ENCODE peak calls at places on chromosomes 2 and 18, in eight cellular contexts. One of them, this sample, is unnamed.

GRCh38 chr18:22044474-22045220 is 124.7 kb upstream of the GATA6 start:
- DNase-seq in BE2C: no peak
- DNase-seq in adrenal gland: no peak
- DNase-seq in mammary epithelial cell: no peak
- DNase-seq in glutamatergic neuron: no peak
- DNase-seq in GM12865: no peak
- DNase-seq in fibroblast of villous mesenchyme: no peak
- DNase-seq in upper lobe of right lung: no peak
- DNase-seq in this sample: no peak

GRCh38 chr2:42086500-42086953 is 38.7 kb downstream of the PKDCC start:
- DNase-seq in BE2C: peak; percentile 67
- DNase-seq in adrenal gland: peak; percentile 77
- DNase-seq in mammary epithelial cell: peak; percentile 46
- DNase-seq in glutamatergic neuron: peak; percentile 47
- DNase-seq in GM12865: peak; percentile 68
- DNase-seq in fibroblast of villous mesenchyme: peak; percentile 76
- DNase-seq in upper lobe of right lung: no peak
- DNase-seq in this sample: peak; percentile 57

GRCh38 chr2:8494589-8494988 is 187.3 kb upstream of the ID2 start:
- DNase-seq in BE2C: no peak
- DNase-seq in adrenal gland: peak; percentile 79
- DNase-seq in mammary epithelial cell: no peak
- DNase-seq in glutamatergic neuron: no peak
- DNase-seq in GM12865: no peak
- DNase-seq in fibroblast of villous mesenchyme: no peak
- DNase-seq in upper lobe of right lung: no peak
- DNase-seq in this sample: no peak

GRCh38 chr2:198214108-198214736 is 409.8 kb downstream of the PLCL1 start:
- DNase-seq in BE2C: no peak
- DNase-seq in adrenal gland: no peak
- DNase-seq in mammary epithelial cell: no peak
- DNase-seq in glutamatergic neuron: no peak
- DNase-seq in GM12865: no peak
- DNase-seq in fibroblast of villous mesenchyme: peak; percentile 20
- DNase-seq in upper lobe of right lung: no peak
- DNase-seq in this sample: no peak

GRCh38 chr2:49490710-49491109 is 336.4 kb upstream of the FSHR start:
- DNase-seq in BE2C: peak; percentile 48
- DNase-seq in adrenal gland: no peak
- DNase-seq in mammary epithelial cell: peak; percentile 35
- DNase-seq in glutamatergic neuron: no peak
- DNase-seq in GM12865: peak; percentile 62
- DNase-seq in fibroblast of villous mesenchyme: no peak
- DNase-seq in upper lobe of right lung: no peak
- DNase-seq in this sample: peak; percentile 62

GRCh38 chr2:117118994-117119393 is 695.5 kb upstream of the DDX18 start:
- DNase-seq in BE2C: no peak
- DNase-seq in adrenal gland: no peak
- DNase-seq in mammary epithelial cell: no peak
- DNase-seq in glutamatergic neuron: no peak
- DNase-seq in GM12865: no peak
- DNase-seq in fibroblast of villous mesenchyme: no peak
- DNase-seq in upper lobe of right lung: no peak
- DNase-seq in this sample: no peak

GRCh38 chr2:119260636-119261497 is 37.2 kb downstream of the STEAP3 start:
- DNase-seq in BE2C: peak; percentile 16
- DNase-seq in adrenal gland: no peak
- DNase-seq in mammary epithelial cell: no peak
- DNase-seq in glutamatergic neuron: no peak
- DNase-seq in GM12865: no peak
- DNase-seq in fibroblast of villous mesenchyme: no peak
- DNase-seq in upper lobe of right lung: no peak
- DNase-seq in this sample: no peak

GRCh38 chr2:98477036-98477435 is 32.4 kb downstream of the INPP4A start:
- DNase-seq in BE2C: no peak
- DNase-seq in adrenal gland: no peak
- DNase-seq in mammary epithelial cell: no peak
- DNase-seq in glutamatergic neuron: no peak
- DNase-seq in GM12865: no peak
- DNase-seq in fibroblast of villous mesenchyme: no peak
- DNase-seq in upper lobe of right lung: no peak
- DNase-seq in this sample: no peak

GRCh38 chr2:218746470-218746795 is 35.5 kb upstream of the CYP27A1 start:
- DNase-seq in BE2C: no peak
- DNase-seq in adrenal gland: no peak
- DNase-seq in mammary epithelial cell: no peak
- DNase-seq in glutamatergic neuron: no peak
- DNase-seq in GM12865: no peak
- DNase-seq in fibroblast of villous mesenchyme: no peak
- DNase-seq in upper lobe of right lung: no peak
- DNase-seq in this sample: no peak

GRCh38 chr2:183248866-183249567 is 124.8 kb downstream of the NUP35 start:
- DNase-seq in BE2C: no peak
- DNase-seq in adrenal gland: no peak
- DNase-seq in mammary epithelial cell: peak; percentile 42
- DNase-seq in glutamatergic neuron: no peak
- DNase-seq in GM12865: peak; percentile 11
- DNase-seq in fibroblast of villous mesenchyme: peak; percentile 27
- DNase-seq in upper lobe of right lung: no peak
- DNase-seq in this sample: no peak

GRCh38 chr2:62806231-62806630 is 100.7 kb downstream of the EHBP1 start:
- DNase-seq in BE2C: no peak
- DNase-seq in adrenal gland: no peak
- DNase-seq in mammary epithelial cell: no peak
- DNase-seq in glutamatergic neuron: no peak
- DNase-seq in GM12865: no peak
- DNase-seq in fibroblast of villous mesenchyme: no peak
- DNase-seq in upper lobe of right lung: no peak
- DNase-seq in this sample: no peak

GRCh38 chr2:55163895-55164509 is 68.1 kb downstream of the CLHC1 start:
- DNase-seq in BE2C: no peak
- DNase-seq in adrenal gland: no peak
- DNase-seq in mammary epithelial cell: no peak
- DNase-seq in glutamatergic neuron: no peak
- DNase-seq in GM12865: no peak
- DNase-seq in fibroblast of villous mesenchyme: no peak
- DNase-seq in upper lobe of right lung: no peak
- DNase-seq in this sample: no peak

GRCh38 chr2:231711677-231712461 is 3.5 kb downstream of the PTMA start:
- DNase-seq in BE2C: no peak
- DNase-seq in adrenal gland: no peak
- DNase-seq in mammary epithelial cell: peak; percentile 32
- DNase-seq in glutamatergic neuron: no peak
- DNase-seq in GM12865: peak; percentile 22
- DNase-seq in fibroblast of villous mesenchyme: no peak
- DNase-seq in upper lobe of right lung: no peak
- DNase-seq in this sample: no peak

GRCh38 chr2:37707393-37707792 is 36.0 kb upstream of the CDC42EP3 start:
- DNase-seq in BE2C: no peak
- DNase-seq in adrenal gland: no peak
- DNase-seq in mammary epithelial cell: no peak
- DNase-seq in glutamatergic neuron: no peak
- DNase-seq in GM12865: peak; percentile 27
- DNase-seq in fibroblast of villous mesenchyme: no peak
- DNase-seq in upper lobe of right lung: no peak
- DNase-seq in this sample: no peak

GRCh38 chr2:40321224-40321623 is 130.7 kb downstream of the SLC8A1 start:
- DNase-seq in BE2C: no peak
- DNase-seq in adrenal gland: no peak
- DNase-seq in mammary epithelial cell: no peak
- DNase-seq in glutamatergic neuron: no peak
- DNase-seq in GM12865: peak; percentile 31
- DNase-seq in fibroblast of villous mesenchyme: no peak
- DNase-seq in upper lobe of right lung: no peak
- DNase-seq in this sample: no peak

GRCh38 chr2:103289101-103289725 is 527.4 kb downstream of the TMEM182 start:
- DNase-seq in BE2C: no peak
- DNase-seq in adrenal gland: no peak
- DNase-seq in mammary epithelial cell: no peak
- DNase-seq in glutamatergic neuron: no peak
- DNase-seq in GM12865: no peak
- DNase-seq in fibroblast of villous mesenchyme: no peak
- DNase-seq in upper lobe of right lung: no peak
- DNase-seq in this sample: peak; percentile 15

GRCh38 chr2:201969938-201970785 is 63.5 kb upstream of the FZD7 start:
- DNase-seq in BE2C: no peak
- DNase-seq in adrenal gland: no peak
- DNase-seq in mammary epithelial cell: no peak
- DNase-seq in glutamatergic neuron: no peak
- DNase-seq in GM12865: no peak
- DNase-seq in fibroblast of villous mesenchyme: peak; percentile 63
- DNase-seq in upper lobe of right lung: no peak
- DNase-seq in this sample: no peak

GRCh38 chr2:61255580-61256437 is 93.8 kb downstream of the C2orf74 start:
- DNase-seq in BE2C: no peak
- DNase-seq in adrenal gland: no peak
- DNase-seq in mammary epithelial cell: peak; percentile 88
- DNase-seq in glutamatergic neuron: no peak
- DNase-seq in GM12865: no peak
- DNase-seq in fibroblast of villous mesenchyme: peak; percentile 78
- DNase-seq in upper lobe of right lung: no peak
- DNase-seq in this sample: no peak

GRCh38 chr2:27587025-27587424 is 4.2 kb downstream of the ZNF512 start:
- DNase-seq in BE2C: no peak
- DNase-seq in adrenal gland: no peak
- DNase-seq in mammary epithelial cell: peak; percentile 64
- DNase-seq in glutamatergic neuron: no peak
- DNase-seq in GM12865: peak; percentile 10
- DNase-seq in fibroblast of villous mesenchyme: no peak
- DNase-seq in upper lobe of right lung: no peak
- DNase-seq in this sample: no peak

GRCh38 chr2:158781562-158781961 is 13.6 kb upstream of the DAPL1 start:
- DNase-seq in BE2C: no peak
- DNase-seq in adrenal gland: no peak
- DNase-seq in mammary epithelial cell: peak; percentile 91
- DNase-seq in glutamatergic neuron: no peak
- DNase-seq in GM12865: no peak
- DNase-seq in fibroblast of villous mesenchyme: peak; percentile 73
- DNase-seq in upper lobe of right lung: no peak
- DNase-seq in this sample: no peak

DNA sequence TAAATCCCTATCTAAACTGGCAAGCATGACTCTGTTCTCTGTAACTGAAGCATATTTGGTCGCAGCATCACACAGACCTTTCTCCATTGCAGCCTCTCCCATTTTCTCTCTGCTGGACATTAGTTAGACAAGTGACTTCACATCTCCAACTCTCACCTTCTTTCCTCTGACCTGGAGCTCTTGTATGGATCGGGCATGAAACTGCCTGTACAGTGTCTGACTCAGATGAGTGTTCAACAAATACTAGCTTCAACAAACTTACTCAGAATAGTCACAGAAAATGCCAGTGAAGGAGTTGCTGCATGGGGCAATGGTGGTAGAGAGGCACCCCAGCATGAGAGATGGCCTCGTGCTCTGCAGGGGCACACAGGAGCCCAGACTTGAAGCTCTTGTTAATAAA is 104.7 kb upstream of the COPS8 start:
- DNase-seq in BE2C: no peak
- DNase-seq in adrenal gland: no peak
- DNase-seq in mammary epithelial cell: peak; percentile 20
- DNase-seq in glutamatergic neuron: no peak
- DNase-seq in GM12865: no peak
- DNase-seq in fibroblast of villous mesenchyme: no peak
- DNase-seq in upper lobe of right lung: no peak
- DNase-seq in this sample: no peak
- TF ChIP-seq CTCF in BE2C: no peak
- TF ChIP-seq CTCF in adrenal gland: no peak
- TF ChIP-seq CTCF in mammary epithelial cell: no peak
- TF ChIP-seq CTCF in glutamatergic neuron: no peak
- TF ChIP-seq CTCF in GM12865: no peak
- TF ChIP-seq CTCF in fibroblast of villous mesenchyme: no peak
- TF ChIP-seq CTCF in upper lobe of right lung: no peak
- TF ChIP-seq CTCF in this sample: no peak

DNA sequence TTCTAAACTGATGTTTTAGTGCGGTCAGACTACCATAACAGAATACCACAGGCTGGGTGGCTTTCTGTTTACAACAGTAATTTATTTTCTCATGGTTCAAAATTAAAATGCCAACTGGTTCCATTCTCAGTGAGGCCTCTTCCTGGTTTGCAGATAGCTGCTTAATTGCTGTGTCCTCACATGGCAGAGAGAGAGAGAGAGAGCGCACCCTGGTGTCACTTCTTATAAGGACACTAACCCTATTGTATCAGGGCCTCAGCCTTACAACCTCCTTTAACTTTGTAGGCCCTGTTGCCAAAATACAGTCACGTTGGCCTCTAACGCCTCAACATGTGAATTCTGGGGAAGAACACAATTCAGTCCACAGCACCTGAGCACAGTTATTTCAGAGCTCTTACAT is 37.5 kb upstream of the ZNF385B start:
- DNase-seq in BE2C: peak; percentile 25
- DNase-seq in adrenal gland: peak; percentile 55
- DNase-seq in mammary epithelial cell: peak; percentile 26
- DNase-seq in glutamatergic neuron: peak; percentile 47
- DNase-seq in GM12865: peak; percentile 65
- DNase-seq in fibroblast of villous mesenchyme: peak; percentile 38
- DNase-seq in upper lobe of right lung: no peak
- DNase-seq in this sample: peak; percentile 67
- TF ChIP-seq CTCF in BE2C: peak; percentile 38
- TF ChIP-seq CTCF in adrenal gland: no peak
- TF ChIP-seq CTCF in mammary epithelial cell: peak; percentile 43
- TF ChIP-seq CTCF in glutamatergic neuron: peak; percentile 49
- TF ChIP-seq CTCF in GM12865: peak; percentile 39
- TF ChIP-seq CTCF in fibroblast of villous mesenchyme: peak; percentile 53
- TF ChIP-seq CTCF in upper lobe of right lung: no peak
- TF ChIP-seq CTCF in this sample: peak; percentile 22

DNA sequence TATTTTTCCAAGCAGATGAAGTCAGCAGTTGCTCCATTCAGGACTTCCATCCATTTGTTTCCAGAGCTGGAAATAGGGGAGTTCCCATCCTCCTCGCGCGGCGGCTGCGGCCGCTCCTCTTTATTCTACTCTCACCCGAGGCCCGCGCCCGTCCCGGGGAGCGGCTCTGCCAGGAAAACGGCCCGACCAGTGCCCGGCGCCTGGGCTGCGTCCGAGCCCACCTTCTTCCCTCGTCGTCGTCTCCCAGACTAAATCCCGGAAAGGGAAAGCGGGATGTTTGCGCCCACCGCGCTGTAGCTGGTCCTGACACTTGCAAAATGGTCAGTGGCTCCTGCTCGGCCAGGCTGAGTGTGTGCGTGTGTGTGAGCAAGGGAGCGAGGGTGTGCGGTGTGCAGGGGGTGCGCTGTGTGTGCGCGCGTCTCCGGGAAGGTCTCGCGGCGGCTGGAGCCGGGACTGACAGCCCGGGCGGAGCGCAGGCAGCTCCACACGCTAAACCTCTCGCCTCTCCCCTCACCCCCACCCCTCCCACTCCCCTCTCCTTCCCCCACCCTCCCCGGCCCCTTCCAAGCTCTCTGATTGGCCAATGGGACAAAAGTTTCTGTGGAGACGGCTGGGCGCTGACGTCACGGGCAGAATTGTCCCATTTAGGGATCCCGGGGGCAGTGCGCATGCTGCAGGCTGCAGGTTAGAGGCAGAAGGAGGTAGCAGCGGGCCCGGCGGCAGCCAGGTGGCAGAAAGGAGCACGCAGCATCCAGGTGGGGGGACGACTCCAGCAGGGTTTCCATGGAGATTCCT is at the start of gene NOL4:
- DNase-seq in BE2C: peak; percentile 89
- DNase-seq in adrenal gland: peak; percentile 92
- DNase-seq in mammary epithelial cell: peak; percentile 39
- DNase-seq in glutamatergic neuron: peak; percentile 85
- DNase-seq in GM12865: peak; percentile 54
- DNase-seq in fibroblast of villous mesenchyme: no peak
- DNase-seq in upper lobe of right lung: peak; percentile 75
- DNase-seq in this sample: peak; percentile 76
- TF ChIP-seq CTCF in BE2C: peak; percentile 57
- TF ChIP-seq CTCF in adrenal gland: peak; percentile 24
- TF ChIP-seq CTCF in mammary epithelial cell: peak; percentile 70
- TF ChIP-seq CTCF in glutamatergic neuron: no peak
- TF ChIP-seq CTCF in GM12865: peak; percentile 36
- TF ChIP-seq CTCF in fibroblast of villous mesenchyme: no peak
- TF ChIP-seq CTCF in upper lobe of right lung: no peak
- TF ChIP-seq CTCF in this sample: peak; percentile 14

GRCh38 chr2:69298261-69298660 is 88.8 kb downstream of the GFPT1 start:
- DNase-seq in BE2C: no peak
- DNase-seq in adrenal gland: peak; percentile 77
- DNase-seq in mammary epithelial cell: peak; percentile 96
- DNase-seq in glutamatergic neuron: no peak
- DNase-seq in GM12865: no peak
- DNase-seq in fibroblast of villous mesenchyme: peak; percentile 92
- DNase-seq in upper lobe of right lung: no peak
- DNase-seq in this sample: no peak
- TF ChIP-seq CTCF in BE2C: no peak
- TF ChIP-seq CTCF in adrenal gland: no peak
- TF ChIP-seq CTCF in mammary epithelial cell: peak; percentile 8
- TF ChIP-seq CTCF in glutamatergic neuron: no peak
- TF ChIP-seq CTCF in GM12865: no peak
- TF ChIP-seq CTCF in fibroblast of villous mesenchyme: peak; percentile 8
- TF ChIP-seq CTCF in upper lobe of right lung: no peak
- TF ChIP-seq CTCF in this sample: no peak